ENCODE peak calls at places on chromosomes 1 and 21, in four cellular contexts. D is left colon, F is epithelial cell of esophagus, L is Caki2. B is an unnamed sample.

GRCh38 chr1:206001476-206001888 is 1.7 kb downstream of the RAB7B start:
- DNase-seq in L (peak; percentile 50), D (no peak), F (peak; percentile 97), B (no peak)

GRCh38 chr21:42609806-42610205 is 43.6 kb upstream of the PDE9A start:
- DNase-seq in F (no peak), D (no peak), L (peak; percentile 86), B (no peak)

GRCh38 chr1:68230901-68231626 is 1.3 kb downstream of the WLS start:
- DNase-seq in D (peak; percentile 44), L (no peak), F (peak; percentile 13), B (peak; percentile 45)

GRCh38 chr1:153728305-153729066 is 636 bp downstream of the INTS3 start:
- DNase-seq in F (peak; percentile 16), L (peak; percentile 26), D (peak; percentile 55), B (peak; percentile 54)

GRCh38 chr1:233240839-233241682 is 54.5 kb downstream of the PCNX2 start:
- DNase-seq in D (peak; percentile 72), F (peak; percentile 48), L (peak; percentile 43), B (peak; percentile 26)

GRCh38 chr1:230509281-230509977 is 83.3 kb upstream of the PGBD5 start:
- DNase-seq in F (peak; percentile 73), L (peak; percentile 13), D (no peak), B (no peak)

GRCh38 chr1:27862671-27863551 is 9.4 kb upstream of the THEMIS2 start:
- DNase-seq in D (no peak), L (peak; percentile 86), F (peak; percentile 98), B (no peak)

GRCh38 chr1:153509729-153510354 is 25.9 kb downstream of the S100A6 start:
- DNase-seq in L (no peak), F (peak; percentile 68), D (peak; percentile 82), B (no peak)

GRCh38 chr21:34632498-34632897 is 17.6 kb upstream of the RCAN1 start:
- DNase-seq in D (no peak), F (no peak), L (no peak), B (no peak)

GRCh38 chr21:46153259-46154154 is 1.9 kb downstream of the FTCD start:
- DNase-seq in D (peak; percentile 71), F (peak; percentile 13), L (no peak), B (peak; percentile 83)

GRCh38 chr21:45472445-45473365 is 67.7 kb downstream of the COL18A1 start:
- DNase-seq in D (no peak), L (no peak), F (no peak), B (no peak)

GRCh38 chr1:223421676-223422075 is 28.5 kb downstream of the CCDC185 start:
- DNase-seq in F (peak; percentile 94), L (no peak), D (no peak), B (no peak)

GRCh38 chr1:185646202-185646683 is 87.9 kb upstream of the HMCN1 start:
- DNase-seq in L (peak; percentile 93), F (peak; percentile 99), D (peak; percentile 30), B (peak; percentile 62)

GRCh38 chr1:244820131-244820530 is 15.3 kb upstream of the COX20 start:
- DNase-seq in D (no peak), L (no peak), F (no peak), B (no peak)

GRCh38 chr21:42353623-42354022 is 2.8 kb upstream of the TFF2 start:
- DNase-seq in F (no peak), L (no peak), D (no peak), B (no peak)

GRCh38 chr1:198118136-198118535 is 38.7 kb upstream of the NEK7 start:
- DNase-seq in F (peak; percentile 82), D (peak; percentile 18), L (no peak), B (no peak)

GRCh38 chr1:232477728-232478127 is 152.2 kb downstream of the SIPA1L2 start:
- DNase-seq in D (no peak), L (peak; percentile 87), F (peak; percentile 88), B (no peak)

GRCh38 chr1:226687476-226687875 is 51.6 kb downstream of the ITPKB start:
- DNase-seq in L (no peak), F (no peak), D (no peak), B (no peak)

GRCh38 chr1:113786055-113786454 is 26.2 kb downstream of the RSBN1 start:
- DNase-seq in L (no peak), F (peak; percentile 14), D (no peak), B (no peak)

GRCh38 chr1:244992833-244993232 is 128.5 kb upstream of the HNRNPU start:
- DNase-seq in F (peak; percentile 37), D (no peak), L (no peak), B (no peak)

B was measured in mesothelial cell of epicardium.